ENCODE peak calls at places on chromosome X, in nine cellular contexts. E, Y, U, I, O, C, X, J and G are unnamed samples.

GRCh38 chrX:32408389-32408788 is 803.0 kb downstream of the DMD start:
- DNase-seq in E (no peak), X (no peak), J (no peak), C (peak), O (no peak), I (no peak), U (no peak), Y (no peak), G (no peak)

GRCh38 chrX:119072771-119073170 is at the start of gene CT47C1:
- DNase-seq in Y (no peak), U (no peak), E (no peak), X (no peak), C (peak), J (no peak), O (no peak), I (no peak), G (no peak)

GRCh38 chrX:132120913-132121312 is 6.9 kb downstream of the FRMD7 start:
- DNase-seq in J (no peak), I (no peak), X (no peak), C (no peak), E (no peak), U (no peak), Y (no peak), O (no peak), G (no peak)

GRCh38 chrX:65643046-65643785 is 24.2 kb upstream of the MSN start:
- DNase-seq in O (peak), Y (no peak), X (no peak), U (no peak), I (no peak), C (peak), J (no peak), E (no peak), G (no peak)

GRCh38 chrX:154378059-154378798 is 866 bp upstream of the EMD start:
- DNase-seq in X (no peak), U (peak), I (no peak), Y (no peak), J (peak), C (no peak), O (peak), E (peak), G (peak)

GRCh38 chrX:54248309-54248708 is 65.3 kb upstream of the FAM120C start:
- DNase-seq in J (no peak), Y (no peak), C (peak), U (no peak), I (no peak), X (no peak), O (peak), E (no peak), G (no peak)

GRCh38 chrX:116239944-116240391 is 69.4 kb downstream of the AGTR2 start:
- DNase-seq in O (no peak), I (no peak), U (no peak), J (no peak), C (no peak), E (no peak), X (no peak), Y (no peak), G (no peak)

GRCh38 chrX:34521563-34521962 is 135.5 kb downstream of the TMEM47 start:
- DNase-seq in J (no peak), Y (no peak), C (peak), I (no peak), O (peak), E (no peak), X (no peak), U (no peak), G (no peak)

GRCh38 chrX:154368630-154369452 is 5.6 kb downstream of the FLNA start:
- DNase-seq in O (peak), U (peak), C (peak), Y (peak), E (peak), X (no peak), I (no peak), J (peak), G (peak)

GRCh38 chrX:18938710-18939109 is 45.2 kb downstream of the PHKA2 start:
- DNase-seq in O (peak), X (no peak), C (no peak), E (no peak), J (no peak), U (no peak), I (no peak), Y (no peak), G (no peak)

GRCh38 chrX:30800901-30801300 is 88.2 kb downstream of the TAB3 start:
- DNase-seq in C (no peak), O (no peak), E (no peak), X (no peak), J (no peak), U (no peak), Y (no peak), I (no peak), G (no peak)

GRCh38 chrX:43813898-43814297 is 68.4 kb downstream of the MAOB start:
- DNase-seq in C (peak), X (no peak), E (no peak), U (no peak), J (no peak), I (no peak), Y (no peak), O (no peak), G (peak)

GRCh38 chrX:38717871-38718270 is 83.4 kb upstream of the MID1IP1 start:
- DNase-seq in Y (no peak), O (peak), X (no peak), C (peak), E (no peak), I (no peak), J (no peak), U (no peak), G (no peak)

GRCh38 chrX:139932901-139933796 is at the start of gene ATP11C:
- DNase-seq in E (peak), U (peak), C (peak), Y (peak), J (peak), I (peak), O (peak), X (peak), G (peak)

GRCh38 chrX:111244238-111244750 is 26.0 kb downstream of the CAPN6 start:
- DNase-seq in J (no peak), O (peak), U (no peak), E (no peak), Y (no peak), X (no peak), I (no peak), C (peak), G (no peak)

GRCh38 chrX:40158036-40158706 is 60.4 kb upstream of the BCOR start:
- DNase-seq in X (no peak), E (no peak), U (no peak), Y (no peak), J (peak), I (no peak), C (peak), O (peak), G (peak)

GRCh38 chrX:39104745-39105144 is 303.5 kb downstream of the MID1IP1 start:
- DNase-seq in X (no peak), I (no peak), C (no peak), U (no peak), J (no peak), Y (no peak), O (no peak), E (no peak), G (no peak)

GRCh38 chrX:1322393-1322792 is 14.2 kb upstream of the IL3RA start:
- DNase-seq in O (no peak), Y (no peak), E (no peak), J (no peak), I (no peak), U (no peak), C (no peak), X (no peak), G (no peak)

GRCh38 chrX:54825716-54826428 is 18.3 kb downstream of the MAGED2 start:
- DNase-seq in X (no peak), C (peak), Y (no peak), U (no peak), J (no peak), O (peak), E (no peak), I (no peak), G (no peak)

GRCh38 chrX:10157545-10157944 is 770 bp downstream of the CLCN4 start:
- DNase-seq in I (no peak), X (no peak), J (no peak), U (no peak), O (peak), C (no peak), E (no peak), Y (no peak), G (no peak)

GRCh38 chrX:121000589-121000988 is 15.0 kb upstream of the CT47A1 start:
- DNase-seq in C (peak), J (no peak), X (no peak), O (no peak), E (no peak), U (no peak), I (no peak), Y (no peak), G (no peak)
- TF ChIP-seq CTCF in C (peak), J (no peak), X (peak), O (no peak), E (no peak), U (no peak), I (peak), Y (no peak), G (peak)

GRCh38 chrX:70554081-70554480 is 109.4 kb downstream of the DLG3 start:
- DNase-seq in E (no peak), O (peak), C (peak), I (no peak), J (no peak), U (no peak), Y (no peak), X (no peak), G (no peak)
- TF ChIP-seq CTCF in E (no peak), O (peak), C (peak), I (no peak), J (peak), U (no peak), Y (no peak), X (peak), G (no peak)

GRCh38 chrX:11537141-11537540 is 128.6 kb downstream of the ARHGAP6 start:
- DNase-seq in E (no peak), C (no peak), Y (no peak), J (no peak), U (no peak), I (no peak), X (no peak), O (no peak), G (no peak)
- TF ChIP-seq CTCF in E (no peak), C (no peak), Y (no peak), J (no peak), U (no peak), I (no peak), X (no peak), O (no peak), G (no peak)

GRCh38 chrX:69177511-69178162 is 12.4 kb upstream of the PJA1 start:
- DNase-seq in J (no peak), U (no peak), X (no peak), E (no peak), C (no peak), Y (no peak), I (no peak), O (no peak), G (no peak)
- TF ChIP-seq CTCF in J (no peak), U (no peak), X (no peak), E (no peak), C (no peak), Y (no peak), I (no peak), O (no peak), G (no peak)

GRCh38 chrX:100685284-100685996 is 41.4 kb downstream of the SRPX2 start:
- DNase-seq in X (peak), U (peak), O (peak), Y (peak), J (peak), C (peak), I (peak), E (peak), G (peak)

GRCh38 chrX:100682939-100683338 is 38.9 kb downstream of the SRPX2 start:
- DNase-seq in X (no peak), J (no peak), C (no peak), U (no peak), E (no peak), Y (no peak), I (no peak), O (no peak), G (no peak)

GRCh38 chrX:100687546-100687945 is 43.5 kb downstream of the SRPX2 start:
- DNase-seq in U (no peak), I (no peak), Y (no peak), X (no peak), O (no peak), C (no peak), J (no peak), E (no peak), G (no peak)

GRCh38 chrX:100687128-100687527 is 43.1 kb downstream of the SRPX2 start:
- DNase-seq in U (no peak), E (no peak), J (peak), Y (no peak), X (no peak), I (no peak), O (no peak), C (no peak), G (no peak)

DNA sequence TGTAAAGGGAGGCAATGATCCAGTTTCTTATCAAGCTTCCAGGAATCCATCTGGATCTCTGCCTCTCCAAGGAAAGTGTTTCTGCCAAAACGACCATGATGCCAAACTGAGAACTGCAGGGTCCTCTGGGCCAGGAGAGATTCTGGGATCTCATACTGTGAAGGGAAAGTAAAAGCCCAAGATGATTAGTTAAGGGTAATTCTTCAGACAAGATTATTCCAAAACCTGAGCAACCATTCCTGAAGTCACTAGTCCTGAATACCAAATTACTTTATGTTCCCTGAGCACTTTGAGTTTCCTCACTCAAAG is 42.0 kb downstream of the SRPX2 start:
- DNase-seq in U (no peak), C (no peak), J (no peak), I (no peak), E (no peak), O (no peak), Y (no peak), X (no peak), G (no peak)
- TF ChIP-seq CTCF in U (no peak), C (no peak), J (no peak), I (peak), E (no peak), O (no peak), Y (no peak), X (no peak), G (peak)